ENCODE peak calls at places on chromosome 9, in seven cellular contexts. K is HTR-8/SVneo; J is AG09309; B is C1 segment of cervical spinal cord; H is stimulated activated CD4-positive, alpha-beta T cell treated with anti-CD3 and anti-CD28 coated beads, TNF-alpha, amount 100 ng/mL, for 4 hours; W is EL; I is activated CD4-positive, alpha-beta T cell treated with anti-CD3 and anti-CD28 coated beads, Interleukin-2, amount 50 U/mL, for 4 hours. V is an unnamed sample.

GRCh38 chr9:81628897-81629296 is 60.5 kb downstream of the TLE1 start:
- DNase-seq in K (no peak), J (no peak), B (no peak), H (no peak), W (no peak), I (no peak), V (no peak)

GRCh38 chr9:135404451-135405144 is 75.0 kb upstream of the PPP1R26 start:
- DNase-seq in K (no peak), J (no peak), B (no peak), H (no peak), W (no peak), I (no peak), V (no peak)

GRCh38 chr9:126397056-126397455 is 70.4 kb downstream of the MVB12B start:
- DNase-seq in K (no peak), J (no peak), B (no peak), H (no peak), W (no peak), I (peak), V (no peak)

GRCh38 chr9:123453904-123454321 is 97.9 kb downstream of the CRB2 start:
- DNase-seq in K (no peak), J (no peak), B (peak), H (no peak), W (no peak), I (no peak), V (no peak)

GRCh38 chr9:93826209-93826608 is 128.9 kb downstream of the BARX1 start:
- DNase-seq in K (no peak), J (no peak), B (no peak), H (peak), W (no peak), I (peak), V (no peak)

GRCh38 chr9:35820076-35820475 is 5.2 kb upstream of the HINT2 start:
- DNase-seq in K (no peak), J (peak), B (no peak), H (no peak), W (peak), I (no peak), V (peak)

GRCh38 chr9:72465602-72466001 is 55.8 kb upstream of the TMC1 start:
- DNase-seq in K (no peak), J (no peak), B (no peak), H (no peak), W (no peak), I (no peak), V (no peak)

GRCh38 chr9:134204991-134205578 is 40.7 kb upstream of the RNU6ATAC start:
- DNase-seq in K (no peak), J (no peak), B (no peak), H (no peak), W (peak), I (no peak), V (peak)

GRCh38 chr9:4890242-4890641 is 94.8 kb upstream of the JAK2 start:
- DNase-seq in K (no peak), J (no peak), B (no peak), H (no peak), W (no peak), I (no peak), V (no peak)

GRCh38 chr9:2411459-2412215 is 209.9 kb upstream of the VLDLR start:
- DNase-seq in K (peak), J (peak), B (no peak), H (no peak), W (peak), I (no peak), V (peak)

GRCh38 chr9:98022447-98022846 is 34.1 kb upstream of the NANS start:
- DNase-seq in K (no peak), J (no peak), B (no peak), H (no peak), W (peak), I (no peak), V (peak)

GRCh38 chr9:135144581-135145108 is 57.2 kb downstream of the OLFM1 start:
- DNase-seq in K (no peak), J (no peak), B (no peak), H (no peak), W (no peak), I (no peak), V (no peak)

V was measured in astrocyte of the spinal cord.